ENCODE peak calls at places on chromosomes 13 and 19, in six cellular contexts. H, A, E, C, V and N are unnamed samples.

GRCh38 chr19:18098891-18099622 is 1.5 kb downstream of the MAST3 start:
- DNase-seq in H (no peak), A (no peak), E (no peak), C (no peak), V (no peak), N (peak; percentile 75)

GRCh38 chr13:89865331-89865833 is 1482.1 kb upstream of the MIR17HG start:
- DNase-seq in H (no peak), A (no peak), E (no peak), C (no peak), V (no peak), N (no peak)

GRCh38 chr13:75356426-75356825 is 125.5 kb downstream of the TBC1D4 start:
- DNase-seq in H (no peak), A (no peak), E (no peak), C (no peak), V (no peak), N (no peak)

GRCh38 chr19:29171525-29171924 is 41.4 kb downstream of the UQCRFS1 start:
- DNase-seq in H (no peak), A (no peak), E (no peak), C (no peak), V (no peak), N (no peak)

GRCh38 chr13:36062249-36062648 is 68.9 kb downstream of the DCLK1 start:
- DNase-seq in H (no peak), A (no peak), E (no peak), C (no peak), V (no peak), N (no peak)

GRCh38 chr13:114107686-114108081 is 24.7 kb downstream of the RASA3 start:
- DNase-seq in H (peak; percentile 36), A (peak; percentile 41), E (no peak), C (peak; percentile 70), V (peak; percentile 88), N (no peak)

GRCh38 chr19:34260771-34261173 is 6.4 kb downstream of the GARRE1 start:
- DNase-seq in H (no peak), A (no peak), E (no peak), C (peak; percentile 30), V (no peak), N (no peak)

GRCh38 chr19:14545716-14546082 is 16.3 kb downstream of the TECR start:
- DNase-seq in H (no peak), A (no peak), E (no peak), C (no peak), V (no peak), N (no peak)

GRCh38 chr13:113562085-113562749 is 22.3 kb upstream of the TFDP1 start:
- DNase-seq in H (peak; percentile 58), A (peak; percentile 90), E (no peak), C (peak; percentile 73), V (no peak), N (peak; percentile 68)

GRCh38 chr13:98796798-98797197 is 44.3 kb upstream of the SLC15A1 start:
- DNase-seq in H (no peak), A (peak; percentile 41), E (no peak), C (no peak), V (no peak), N (no peak)

GRCh38 chr13:26022538-26023292 is 29.1 kb downstream of the SHISA2 start:
- DNase-seq in H (peak; percentile 89), A (peak; percentile 85), E (no peak), C (no peak), V (peak; percentile 59), N (no peak)

GRCh38 chr19:22831211-22831610 is 880 bp upstream of the ZNF723 start:
- DNase-seq in H (no peak), A (no peak), E (no peak), C (no peak), V (no peak), N (no peak)

GRCh38 chr13:20828540-20829364 is 55.0 kb upstream of the EEF1AKMT1 start:
- DNase-seq in H (no peak), A (peak; percentile 27), E (peak; percentile 26), C (peak; percentile 71), V (no peak), N (no peak)

GRCh38 chr13:113029487-113030258 is 60.7 kb downstream of the MCF2L start:
- DNase-seq in H (no peak), A (peak; percentile 92), E (no peak), C (peak; percentile 35), V (peak; percentile 91), N (peak; percentile 66)

GRCh38 chr13:98293570-98294142 is 116.6 kb upstream of the RNF113B start:
- DNase-seq in H (no peak), A (no peak), E (no peak), C (no peak), V (no peak), N (no peak)

GRCh38 chr19:35223084-35223790 is 5.3 kb downstream of the FAM187B start:
- DNase-seq in H (no peak), A (no peak), E (no peak), C (no peak), V (no peak), N (no peak)

GRCh38 chr13:97353927-97354326 is 80.0 kb upstream of the RAP2A start:
- DNase-seq in H (no peak), A (no peak), E (no peak), C (no peak), V (no peak), N (no peak)

GRCh38 chr13:30376426-30377311 is 45.6 kb upstream of the UBE2L5 start:
- DNase-seq in H (no peak), A (no peak), E (no peak), C (no peak), V (no peak), N (peak; percentile 52)

GRCh38 chr13:100666124-100666523 is 8.5 kb downstream of the TMTC4 start:
- DNase-seq in H (no peak), A (peak; percentile 64), E (no peak), C (no peak), V (no peak), N (no peak)

GRCh38 chr13:97076898-97077297 is 82.6 kb upstream of the OXGR1 start:
- DNase-seq in H (no peak), A (no peak), E (no peak), C (peak; percentile 14), V (no peak), N (no peak)

GRCh38 chr13:108897955-108898354 is 268.5 kb downstream of the MYO16 start:
- DNase-seq in H (no peak), A (no peak), E (no peak), C (peak; percentile 49), V (no peak), N (no peak)

GRCh38 chr19:35249146-35249847 is 495 bp downstream of the LSR start:
- DNase-seq in H (no peak), A (no peak), E (no peak), C (no peak), V (peak; percentile 45), N (no peak)

GRCh38 chr13:73996569-73996968 is 137.6 kb downstream of the KLF12 start:
- DNase-seq in H (no peak), A (no peak), E (no peak), C (no peak), V (no peak), N (no peak)

GRCh38 chr19:32691952-32692726 is 518 bp downstream of the NUDT19 start:
- DNase-seq in H (peak; percentile 67), A (peak; percentile 81), E (no peak), C (peak; percentile 83), V (peak; percentile 92), N (peak; percentile 46)

GRCh38 chr19:6479836-6480398 is 1.7 kb downstream of the DENND1C start:
- DNase-seq in H (no peak), A (no peak), E (no peak), C (no peak), V (no peak), N (no peak)
- TF ChIP-seq POLR2AphosphoS5 in H (no peak), A (no peak), E (no peak), C (no peak), V (no peak), N (no peak)

GRCh38 chr19:39433480-39434079 is 2.2 kb downstream of the RPS16 start:
- DNase-seq in H (no peak), A (no peak), E (no peak), C (no peak), V (no peak), N (no peak)
- TF ChIP-seq POLR2AphosphoS5 in H (no peak), A (no peak), E (peak; percentile 7), C (peak; percentile 9), V (no peak), N (peak; percentile 22)

GRCh38 chr13:48246097-48246496 is 13.1 kb downstream of the ITM2B start:
- DNase-seq in H (no peak), A (no peak), E (no peak), C (no peak), V (no peak), N (no peak)

GRCh38 chr13:48251616-48252081 is 18.6 kb downstream of the ITM2B start:
- DNase-seq in H (no peak), A (no peak), E (no peak), C (no peak), V (no peak), N (no peak)

GRCh38 chr13:48253849-48254248 is 20.8 kb downstream of the ITM2B start:
- DNase-seq in H (no peak), A (no peak), E (no peak), C (no peak), V (no peak), N (no peak)

GRCh38 chr13:48252176-48252575 is 19.2 kb downstream of the ITM2B start:
- DNase-seq in H (no peak), A (no peak), E (no peak), C (no peak), V (no peak), N (no peak)

GRCh38 chr13:48249018-48249417 is 16.0 kb downstream of the ITM2B start:
- DNase-seq in H (no peak), A (no peak), E (no peak), C (no peak), V (no peak), N (no peak)
- TF ChIP-seq POLR2AphosphoS5 in H (no peak), A (no peak), E (no peak), C (no peak), V (no peak), N (no peak)

GRCh38 chr19:19101540-19101939 is 36.7 kb downstream of the TMEM161A start:
- DNase-seq in H (no peak), A (peak; percentile 4), E (no peak), C (no peak), V (no peak), N (no peak)

GRCh38 chr19:19107663-19108062 is 30.6 kb downstream of the TMEM161A start:
- DNase-seq in H (no peak), A (no peak), E (no peak), C (no peak), V (no peak), N (no peak)

GRCh38 chr19:19103167-19103566 is 35.1 kb downstream of the TMEM161A start:
- DNase-seq in H (no peak), A (no peak), E (peak; percentile 41), C (no peak), V (no peak), N (no peak)

GRCh38 chr19:19106061-19106551 is 32.2 kb downstream of the TMEM161A start:
- DNase-seq in H (no peak), A (no peak), E (no peak), C (no peak), V (peak; percentile 77), N (no peak)

DNA sequence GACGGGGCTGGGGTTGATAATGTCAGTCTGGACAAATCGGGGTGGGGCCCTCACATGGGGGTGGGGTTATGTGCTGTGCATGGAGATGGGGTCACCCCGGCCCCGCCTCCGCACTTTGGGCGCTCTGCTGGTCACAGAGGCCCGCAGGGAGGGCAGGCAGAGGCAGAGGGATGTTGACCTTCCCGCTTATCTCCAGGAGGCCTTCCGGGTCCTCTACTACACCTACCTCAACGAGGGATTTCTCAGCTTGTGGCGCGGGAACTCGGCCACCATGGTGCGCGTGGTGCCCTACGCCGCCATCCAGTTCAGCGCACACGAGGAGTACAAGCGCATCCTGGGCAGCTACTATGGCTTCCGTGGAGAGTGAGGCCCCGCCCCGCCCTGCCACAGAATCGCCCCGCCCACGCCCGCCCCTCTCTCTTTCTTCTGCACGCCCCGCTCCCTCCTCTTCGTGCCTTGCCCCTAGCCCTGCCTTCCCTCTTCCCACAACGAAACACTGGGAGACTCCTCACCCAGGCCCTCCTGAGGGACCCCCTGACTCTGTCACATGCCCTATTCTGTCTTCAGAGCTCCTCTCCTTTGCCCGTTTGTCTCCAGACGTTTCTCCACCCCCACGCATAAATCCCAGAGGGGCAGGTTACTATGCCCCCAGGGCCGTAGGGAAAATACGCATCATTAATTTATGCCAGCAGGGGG is 32.8 kb downstream of the TMEM161A start:
- DNase-seq in H (no peak), A (peak; percentile 56), E (peak; percentile 53), C (peak; percentile 49), V (peak; percentile 79), N (no peak)
- TF ChIP-seq POLR2AphosphoS5 in H (no peak), A (no peak), E (peak; percentile 91), C (peak; percentile 29), V (no peak), N (no peak)